ENCODE peak calls at places on chromosome 18, in eight cellular contexts. B, D, W, J, C, R, Y and G are unnamed samples.

GRCh38 chr18:74715306-74715705 is 117.6 kb downstream of the ZNF407 start:
- DNase-seq in Y (no peak), R (no peak), J (no peak), C (no peak), D (no peak), B (no peak), W (no peak), G (no peak)

GRCh38 chr18:5104246-5104645 is 92.8 kb downstream of the AKAIN1 start:
- DNase-seq in D (no peak), R (no peak), B (no peak), W (no peak), Y (peak), C (no peak), J (no peak), G (no peak)

GRCh38 chr18:34709104-34709503 is 994 bp upstream of the DTNA start:
- DNase-seq in C (peak), R (peak), J (no peak), D (peak), Y (no peak), B (no peak), W (peak), G (no peak)

GRCh38 chr18:67318651-67319050 is 197.9 kb downstream of the DSEL start:
- DNase-seq in R (peak), D (no peak), B (no peak), C (peak), W (peak), Y (no peak), J (no peak), G (no peak)

GRCh38 chr18:7413906-7414305 is 153.2 kb upstream of the PTPRM start:
- DNase-seq in C (no peak), J (no peak), B (no peak), D (no peak), R (no peak), Y (no peak), W (no peak), G (no peak)

GRCh38 chr18:56321470-56321869 is 316.9 kb downstream of the TXNL1 start:
- DNase-seq in Y (no peak), C (no peak), D (no peak), B (no peak), R (no peak), J (peak), W (no peak), G (peak)

GRCh38 chr18:36302676-36303075 is 5.2 kb downstream of the FHOD3 start:
- DNase-seq in D (no peak), R (peak), J (no peak), Y (no peak), B (no peak), C (peak), W (peak), G (no peak)

GRCh38 chr18:79439201-79440023 is 43.7 kb downstream of the NFATC1 start:
- DNase-seq in C (peak), W (peak), J (no peak), R (peak), D (no peak), B (no peak), Y (no peak), G (no peak)

GRCh38 chr18:32771871-32772499 is 838 bp downstream of the KLHL14 start:
- DNase-seq in W (no peak), J (peak), R (no peak), Y (peak), C (no peak), B (no peak), D (no peak), G (no peak)